ENCODE peak calls at places on chromosomes 7 and 10, in seven cellular contexts. W is Panc1, I is ovary, T is neuronal stem cell, A is body of pancreas, D is iPS DF 6.9, C is pancreas. L is an unnamed sample. For H3K36me3, the result is how much of the 10 kb centered on the place peaks cover.

GRCh38 chr10:35192645-35193249 is 66.1 kb downstream of the CREM start:
- DNase-seq in I (no peak), D (no peak), A (no peak), W (no peak), C (no peak), T (no peak), L (no peak)

GRCh38 chr10:67926956-67927355 is 42.5 kb downstream of the SIRT1 start:
- DNase-seq in I (no peak), T (no peak), C (no peak), A (no peak), D (no peak), W (no peak), L (no peak)

GRCh38 chr7:2353650-2354172 is 916 bp upstream of the EIF3B start:
- DNase-seq in D (peak), A (peak), T (no peak), W (peak), C (peak), I (peak), L (peak)

GRCh38 chr10:77478248-77478963 is 159.2 kb downstream of the KCNMA1 start:
- DNase-seq in D (no peak), I (no peak), W (peak), A (no peak), C (no peak), T (no peak), L (no peak)

GRCh38 chr10:47299989-47300931 is at the start of gene GDF10:
- DNase-seq in T (peak), I (no peak), W (no peak), A (peak), D (no peak), C (peak), L (no peak)

GRCh38 chr7:127741764-127742375 is 89.9 kb downstream of the SND1 start:
- DNase-seq in A (peak), D (no peak), C (no peak), W (no peak), I (no peak), T (no peak), L (no peak)

GRCh38 chr7:218896-219580 is 26.7 kb downstream of the FAM20C start:
- DNase-seq in T (no peak), W (no peak), D (no peak), A (no peak), I (no peak), C (no peak), L (no peak)

GRCh38 chr7:73984481-73985205 is 43.3 kb upstream of the ELN start:
- DNase-seq in D (no peak), W (no peak), I (no peak), A (no peak), C (no peak), T (no peak), L (no peak)

GRCh38 chr7:142231716-142232115 is 26.1 kb downstream of the PRSS58 start:
- DNase-seq in T (peak), A (no peak), I (no peak), D (peak), C (no peak), W (no peak), L (peak)

GRCh38 chr7:44966731-44967538 is 11.9 kb downstream of the MYO1G start:
- DNase-seq in W (no peak), C (no peak), I (no peak), T (no peak), D (no peak), A (no peak), L (peak)

GRCh38 chr7:44969701-44970494 is 8.9 kb downstream of the MYO1G start:
- DNase-seq in D (no peak), W (no peak), A (no peak), I (no peak), C (no peak), T (no peak), L (no peak)

GRCh38 chr7:44969049-44969700 is 9.6 kb downstream of the MYO1G start:
- DNase-seq in I (no peak), A (no peak), C (no peak), T (no peak), D (no peak), W (no peak), L (no peak)

GRCh38 chr7:44965937-44966730 is 12.7 kb downstream of the MYO1G start:
- DNase-seq in T (no peak), W (no peak), I (no peak), D (no peak), A (no peak), C (no peak), L (no peak)

GRCh38 chr7:44967571-44968446 is 11.0 kb downstream of the MYO1G start:
- DNase-seq in D (no peak), T (no peak), I (no peak), W (no peak), C (peak), A (peak), L (peak)
- H3K36me3 ChIP-seq in D (under half), T (under half), I (under half), W (under half), C (under half), A (under half), L (under half)

GRCh38 chr10:89283988-89284475 is 17.8 kb upstream of the IFIT2 start:
- DNase-seq in C (no peak), I (peak), D (no peak), A (peak), W (no peak), T (no peak), L (no peak)
- H3K4me3 ChIP-seq in C (no peak), I (peak), D (no peak), A (no peak), W (peak), T (no peak), L (no peak)

DNA sequence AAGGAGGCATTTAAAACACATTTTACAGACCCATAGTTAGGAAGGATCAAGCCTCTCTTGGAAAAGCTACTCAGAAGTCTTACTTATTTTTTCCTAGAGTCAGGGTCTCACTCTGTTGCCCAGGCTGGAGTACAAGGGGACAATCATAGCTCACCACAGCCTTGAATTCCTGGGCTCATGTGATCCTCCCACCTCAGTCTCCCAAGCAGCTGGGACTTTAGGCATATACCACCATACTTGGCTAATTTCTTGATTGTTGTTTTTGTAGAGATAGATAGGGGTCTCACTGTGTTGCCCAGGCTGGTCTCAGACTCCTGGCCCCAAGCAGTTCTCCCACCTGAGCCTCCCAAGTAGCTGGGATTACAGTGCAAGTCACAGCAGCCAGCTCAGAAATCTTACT is 354.7 kb upstream of the GALNT17 start:
- DNase-seq in D (no peak), A (no peak), T (no peak), I (no peak), C (no peak), W (no peak), L (no peak)
- H3K36me3 ChIP-seq in D (under half), A (under half), T (under half), I (under half), C (under half), W (under half), L (under half)

GRCh38 chr10:43055991-43056567 is 20.8 kb upstream of the RET start:
- DNase-seq in W (no peak), D (no peak), A (peak), I (no peak), T (no peak), C (no peak), L (peak)

GRCh38 chr10:43057831-43058340 is 19.0 kb upstream of the RET start:
- DNase-seq in A (peak), I (no peak), D (no peak), W (no peak), T (no peak), C (no peak), L (peak)

GRCh38 chr10:43055217-43055616 is 21.7 kb upstream of the RET start:
- DNase-seq in T (no peak), W (no peak), D (no peak), C (no peak), A (no peak), I (no peak), L (no peak)

GRCh38 chr10:43057231-43057711 is 19.6 kb upstream of the RET start:
- DNase-seq in T (no peak), A (no peak), D (no peak), I (no peak), W (no peak), C (no peak), L (peak)

GRCh38 chr10:43056568-43057011 is 20.3 kb upstream of the RET start:
- DNase-seq in T (no peak), C (no peak), W (no peak), A (peak), D (no peak), I (no peak), L (no peak)
- H3K4me3 ChIP-seq in T (no peak), C (no peak), W (no peak), A (no peak), D (no peak), I (no peak), L (no peak)

DNA sequence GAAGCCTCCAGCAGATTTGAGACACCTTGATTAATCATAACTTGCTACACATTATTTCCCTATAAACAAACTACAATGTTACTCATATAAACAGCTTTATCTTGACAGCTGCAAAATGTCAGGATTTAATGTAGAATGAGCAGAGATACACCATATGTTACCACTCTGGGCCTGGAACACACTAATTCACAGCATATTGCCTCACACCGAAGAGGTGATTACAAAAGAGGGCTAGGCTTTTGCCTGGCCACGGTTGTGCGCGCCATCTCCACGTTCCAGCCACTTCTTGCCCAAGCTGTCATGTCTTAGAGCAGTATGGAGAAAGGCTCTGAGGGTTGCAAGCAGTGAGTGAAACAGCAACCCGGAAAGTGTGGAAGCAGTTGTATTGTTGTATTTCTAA is 498.3 kb downstream of the PLXNA4 start:
- DNase-seq in T (no peak), A (no peak), W (no peak), C (no peak), D (no peak), I (no peak), L (no peak)
- H3K36me3 ChIP-seq in T (under half), A (under half), W (under half), C (under half), D (under half), I (under half), L (under half)

DNA sequence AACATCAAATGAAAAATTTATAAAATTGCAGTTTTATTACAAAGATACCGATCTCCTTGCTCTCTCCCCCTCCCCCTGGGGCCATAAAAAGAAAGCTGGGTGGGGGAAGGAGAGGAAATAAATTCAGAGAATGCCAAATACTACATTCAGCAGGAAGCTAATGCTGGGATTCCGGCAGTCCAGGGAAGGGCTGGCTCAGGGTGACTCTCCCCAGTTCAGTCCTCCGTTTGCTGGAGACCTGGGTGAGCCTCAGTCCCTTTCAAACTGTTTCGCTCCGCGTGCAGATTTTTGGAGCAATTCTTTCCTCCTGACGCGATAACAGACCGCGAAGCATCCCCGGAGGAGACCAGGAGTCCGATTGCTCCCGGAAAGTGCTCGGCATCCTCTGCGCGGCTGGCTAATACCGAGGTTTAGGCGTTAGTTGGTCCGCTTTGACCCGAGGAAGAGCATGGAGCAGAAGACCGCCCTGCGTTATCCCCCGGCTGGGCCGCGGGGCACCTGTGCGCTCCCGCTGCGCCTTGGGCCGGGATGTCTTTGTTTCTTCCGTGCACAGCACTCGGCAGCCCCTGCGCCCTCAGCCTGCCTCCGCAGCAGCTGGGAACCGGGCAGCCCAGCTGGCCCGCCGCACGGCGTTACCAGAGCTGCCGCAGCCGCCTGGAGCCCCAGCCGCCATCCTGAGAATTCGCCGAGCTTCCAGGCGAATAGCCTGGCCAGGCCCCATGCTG is 3.9 kb upstream of the HOXA2 start:
- DNase-seq in D (no peak), C (no peak), A (peak), T (no peak), I (no peak), W (no peak), L (no peak)
- H3K4me3 ChIP-seq in D (no peak), C (peak), A (no peak), T (no peak), I (peak), W (no peak), L (no peak)